ENCODE peak calls at places on chromosome 1, in eight cellular contexts. Z is Caco-2, A is tibial artery, J is GM23338, Y is NT2/D1, P is upper lobe of right lung, U is bronchial epithelial cell, C is breast epithelium. X is an unnamed sample.

GRCh38 chr1:1132042-1132927 is 16.4 kb upstream of the C1orf159 start:
- DNase-seq in Z (peak; percentile 57), A (no peak), J (no peak), Y (no peak), P (peak; percentile 80), U (no peak), C (peak; percentile 85), X (no peak)

GRCh38 chr1:243234978-243235657 is 20.0 kb downstream of the CEP170 start:
- DNase-seq in Z (no peak), A (no peak), J (no peak), Y (no peak), P (no peak), U (no peak), C (no peak), X (no peak)

GRCh38 chr1:17653728-17654351 is 101.3 kb upstream of the ACTL8 start:
- DNase-seq in Z (no peak), A (no peak), J (peak; percentile 80), Y (peak; percentile 16), P (no peak), U (peak; percentile 4), C (no peak), X (peak; percentile 23)

GRCh38 chr1:22154626-22155025 is 11.7 kb upstream of the WNT4 start:
- DNase-seq in Z (no peak), A (no peak), J (no peak), Y (no peak), P (no peak), U (no peak), C (no peak), X (no peak)

GRCh38 chr1:25478633-25479032 is 47.9 kb downstream of the MACO1 start:
- DNase-seq in Z (no peak), A (no peak), J (no peak), Y (no peak), P (no peak), U (peak; percentile 80), C (no peak), X (no peak)

GRCh38 chr1:1181129-1181937 is 7.7 kb downstream of the TTLL10 start:
- DNase-seq in Z (peak; percentile 24), A (no peak), J (no peak), Y (no peak), P (no peak), U (no peak), C (no peak), X (no peak)

GRCh38 chr1:12551584-12551983 is 66.4 kb downstream of the DHRS3 start:
- DNase-seq in Z (no peak), A (peak; percentile 50), J (no peak), Y (no peak), P (no peak), U (no peak), C (no peak), X (no peak)

GRCh38 chr1:15207031-15207828 is 39.8 kb upstream of the FHAD1 start:
- DNase-seq in Z (no peak), A (no peak), J (peak; percentile 71), Y (no peak), P (peak; percentile 57), U (no peak), C (peak; percentile 41), X (no peak)

GRCh38 chr1:203692565-203693470 is 66.2 kb downstream of the ATP2B4 start:
- DNase-seq in Z (peak; percentile 58), A (peak; percentile 97), J (no peak), Y (no peak), P (peak; percentile 79), U (peak; percentile 98), C (peak; percentile 73), X (no peak)

GRCh38 chr1:15758953-15759661 is 512 bp downstream of the FBLIM1 start:
- DNase-seq in Z (no peak), A (no peak), J (peak; percentile 58), Y (no peak), P (no peak), U (no peak), C (no peak), X (no peak)

GRCh38 chr1:4636186-4636585 is 18.2 kb upstream of the AJAP1 start:
- DNase-seq in Z (no peak), A (peak; percentile 28), J (no peak), Y (no peak), P (peak; percentile 25), U (no peak), C (no peak), X (no peak)

GRCh38 chr1:214551052-214551435 is 358 bp downstream of the PTPN14 start:
- DNase-seq in Z (peak; percentile 56), A (peak; percentile 80), J (peak; percentile 48), Y (no peak), P (peak; percentile 75), U (no peak), C (peak; percentile 66), X (no peak)

GRCh38 chr1:178818416-178818815 is 52.5 kb downstream of the ANGPTL1 start:
- DNase-seq in Z (no peak), A (no peak), J (no peak), Y (no peak), P (no peak), U (no peak), C (no peak), X (no peak)

GRCh38 chr1:201954263-201955008 is 867 bp upstream of the TIMM17A start:
- DNase-seq in Z (no peak), A (no peak), J (no peak), Y (no peak), P (no peak), U (no peak), C (no peak), X (no peak)

GRCh38 chr1:112762541-112763141 is 47.5 kb upstream of the PPM1J start:
- DNase-seq in Z (no peak), A (no peak), J (peak; percentile 36), Y (no peak), P (peak; percentile 71), U (peak; percentile 46), C (no peak), X (no peak)

GRCh38 chr1:207804746-207805468 is 53.1 kb downstream of the CD46 start:
- DNase-seq in Z (no peak), A (peak; percentile 66), J (no peak), Y (no peak), P (no peak), U (no peak), C (no peak), X (no peak)

DNA sequence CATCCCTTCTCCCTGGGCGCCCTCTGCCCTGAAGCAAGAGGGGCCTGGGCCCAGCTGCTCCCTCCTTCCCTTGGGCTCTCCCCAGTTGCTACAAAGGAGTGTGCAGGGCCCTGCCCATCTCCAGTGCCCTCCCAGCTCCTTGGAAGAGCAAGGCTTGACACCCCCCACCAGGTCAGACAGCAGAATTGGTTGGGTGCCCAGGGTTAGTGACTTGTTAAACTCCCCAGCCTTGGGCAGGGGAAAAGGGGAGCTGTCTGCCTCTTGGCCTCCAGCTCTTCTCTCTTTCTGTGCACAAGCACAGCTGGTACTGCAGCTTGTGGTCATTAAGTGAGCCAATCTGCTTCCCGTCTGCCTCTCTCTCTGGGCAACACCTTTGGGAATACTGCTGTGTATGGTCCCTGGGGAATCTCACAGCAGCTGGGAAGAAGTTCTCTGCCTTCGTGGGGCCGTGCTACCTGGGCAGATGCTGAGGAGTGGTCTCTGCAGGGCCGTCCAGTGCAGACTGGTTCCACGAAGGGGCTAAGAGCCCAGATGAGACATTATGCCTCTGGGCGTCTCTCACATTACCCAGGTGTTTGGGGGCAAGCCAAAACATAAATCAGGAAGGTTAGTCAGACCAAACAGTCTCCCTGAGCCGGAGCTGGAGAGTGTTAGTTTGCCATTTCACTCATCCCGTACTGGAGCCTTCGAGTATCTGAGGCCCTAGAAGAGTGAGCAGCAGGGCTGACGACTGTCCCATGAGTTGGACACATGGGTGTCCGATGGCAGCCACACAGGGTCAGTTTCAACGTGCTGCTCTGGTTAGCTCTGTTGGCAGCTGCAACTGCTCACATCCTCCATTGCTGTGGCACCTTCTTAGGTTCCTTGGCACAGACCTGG is 37.3 kb downstream of the TMEM53 start:
- DNase-seq in Z (no peak), A (no peak), J (no peak), Y (no peak), P (no peak), U (peak; percentile 84), C (no peak), X (no peak)
- H3K36me3 ChIP-seq in Z (no peaks in the 10 kb centered on the region), A (peaks cover 40% of the 10 kb centered on the region), J (peaks cover 24% of the 10 kb centered on the region), Y (peaks cover 94% of the 10 kb centered on the region), P (peaks cover 88% of the 10 kb centered on the region), U (peaks cover 31% of the 10 kb centered on the region), C (peaks cover 20% of the 10 kb centered on the region), X (peaks cover 64% of the 10 kb centered on the region)

GRCh38 chr1:198295975-198296374 is 139.2 kb downstream of the NEK7 start:
- DNase-seq in Z (no peak), A (no peak), J (no peak), Y (no peak), P (no peak), U (no peak), C (no peak), X (no peak)
- H3K36me3 ChIP-seq in Z (no peaks in the 10 kb centered on the region), A (no peaks in the 10 kb centered on the region), J (no peaks in the 10 kb centered on the region), Y (peaks cover 13% of the 10 kb centered on the region), P (peaks cover 26% of the 10 kb centered on the region), U (peaks cover 1% of the 10 kb centered on the region), C (no peaks in the 10 kb centered on the region), X (peaks cover 14% of the 10 kb centered on the region)

GRCh38 chr1:151326619-151327222 is 495 bp downstream of the PI4KB start:
- DNase-seq in Z (no peak), A (peak; percentile 77), J (peak; percentile 71), Y (no peak), P (peak; percentile 75), U (peak; percentile 51), C (no peak), X (peak; percentile 10)

GRCh38 chr1:151327223-151327902 is at the start of gene PI4KB:
- DNase-seq in Z (peak; percentile 98), A (peak; percentile 96), J (peak; percentile 100), Y (peak; percentile 100), P (peak; percentile 86), U (peak; percentile 96), C (peak; percentile 85), X (peak; percentile 88)

GRCh38 chr1:151325231-151325630 is 2.0 kb downstream of the PI4KB start:
- DNase-seq in Z (no peak), A (no peak), J (no peak), Y (no peak), P (no peak), U (no peak), C (no peak), X (no peak)

GRCh38 chr1:151325646-151326429 is 1.4 kb downstream of the PI4KB start:
- DNase-seq in Z (no peak), A (no peak), J (no peak), Y (no peak), P (no peak), U (peak; percentile 49), C (no peak), X (no peak)

DNA sequence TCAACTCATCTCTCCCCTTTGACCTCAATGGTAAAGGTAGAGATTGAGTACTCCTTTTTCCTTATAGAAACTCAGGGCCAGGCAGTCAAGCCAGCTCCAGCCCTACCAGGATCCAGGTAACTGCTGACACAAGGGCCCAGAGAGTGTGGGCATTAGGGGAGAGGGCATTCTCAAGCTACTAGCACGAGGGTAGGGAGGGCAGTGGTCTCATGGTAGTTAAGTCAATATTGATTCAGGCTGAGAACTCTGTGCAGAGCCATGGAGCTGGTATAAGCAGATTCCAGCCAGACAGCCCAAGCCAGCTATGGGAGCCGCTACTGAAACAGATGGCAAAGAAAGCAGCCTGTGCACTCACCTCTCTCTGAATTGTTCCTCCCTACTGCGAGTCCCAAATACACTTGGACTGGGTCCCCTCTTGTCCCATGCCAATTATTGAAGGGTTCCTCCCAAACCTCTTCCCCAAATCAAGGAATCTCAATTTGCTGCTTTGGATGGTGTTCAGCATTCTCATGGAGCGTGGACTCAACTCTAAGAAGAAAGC is 2.8 kb downstream of the PI4KB start:
- DNase-seq in Z (no peak), A (no peak), J (no peak), Y (no peak), P (no peak), U (no peak), C (no peak), X (no peak)
- H3K36me3 ChIP-seq in Z (peaks cover 2% of the 10 kb centered on the region), A (peaks cover 6% of the 10 kb centered on the region), J (peaks cover 6% of the 10 kb centered on the region), Y (peaks cover 46% of the 10 kb centered on the region), P (peaks cover 58% of the 10 kb centered on the region), U (peaks cover 12% of the 10 kb centered on the region), C (no peaks in the 10 kb centered on the region), X (peaks cover 16% of the 10 kb centered on the region)

GRCh38 chr1:184958554-184959353 is 15.6 kb downstream of the NIBAN1 start:
- DNase-seq in Z (no peak), A (no peak), J (no peak), Y (no peak), P (no peak), U (no peak), C (no peak), X (no peak)
- H3K36me3 ChIP-seq in Z (no peaks in the 10 kb centered on the region), A (no peaks in the 10 kb centered on the region), J (no peaks in the 10 kb centered on the region), Y (no peaks in the 10 kb centered on the region), P (no peaks in the 10 kb centered on the region), U (peaks cover 1% of the 10 kb centered on the region), C (no peaks in the 10 kb centered on the region), X (no peaks in the 10 kb centered on the region)